ENCODE peak calls at places on chromosome 19, in nine cellular contexts. One of them, this sample, is unnamed.

GRCh38 chr19:43643326-43643725 is 3.7 kb upstream of the CADM4 start:
- DNase-seq in left ventricle myocardium inferior: no peak
- DNase-seq in NCI-H2081: peak
- DNase-seq in activated CD8-positive, alpha-beta T cell treated with anti-CD3 and anti-CD28 coated beads, Interleukin-2, amount 10 ng/mL, durations not matched to agents 7 days and 5 days: no peak
- DNase-seq in HAP-1: no peak
- DNase-seq in activated T-cell treated with anti-CD3 and anti-CD28 coated beads for 1 hour: no peak
- DNase-seq in brain microvascular endothelial cell: no peak
- DNase-seq in stimulated activated CD4-positive, alpha-beta T cell treated with anti-CD3 and anti-CD28 coated beads, TNF-alpha, amount 100 ng/mL, for 24 hours: no peak
- DNase-seq in Daoy: no peak
- DNase-seq in this sample: no peak

GRCh38 chr19:16076958-16077611 is 790 bp downstream of the TPM4 start:
- DNase-seq in left ventricle myocardium inferior: peak
- DNase-seq in NCI-H2081: peak
- DNase-seq in activated CD8-positive, alpha-beta T cell treated with anti-CD3 and anti-CD28 coated beads, Interleukin-2, amount 10 ng/mL, durations not matched to agents 7 days and 5 days: no peak
- DNase-seq in HAP-1: peak
- DNase-seq in activated T-cell treated with anti-CD3 and anti-CD28 coated beads for 1 hour: no peak
- DNase-seq in brain microvascular endothelial cell: no peak
- DNase-seq in stimulated activated CD4-positive, alpha-beta T cell treated with anti-CD3 and anti-CD28 coated beads, TNF-alpha, amount 100 ng/mL, for 24 hours: no peak
- DNase-seq in Daoy: no peak
- DNase-seq in this sample: no peak

GRCh38 chr19:48468806-48469055 is 438 bp upstream of the CYTH2 start:
- DNase-seq in left ventricle myocardium inferior: no peak
- DNase-seq in NCI-H2081: no peak
- DNase-seq in activated CD8-positive, alpha-beta T cell treated with anti-CD3 and anti-CD28 coated beads, Interleukin-2, amount 10 ng/mL, durations not matched to agents 7 days and 5 days: no peak
- DNase-seq in HAP-1: no peak
- DNase-seq in activated T-cell treated with anti-CD3 and anti-CD28 coated beads for 1 hour: no peak
- DNase-seq in brain microvascular endothelial cell: no peak
- DNase-seq in stimulated activated CD4-positive, alpha-beta T cell treated with anti-CD3 and anti-CD28 coated beads, TNF-alpha, amount 100 ng/mL, for 24 hours: no peak
- DNase-seq in Daoy: no peak
- DNase-seq in this sample: no peak

GRCh38 chr19:23310729-23311211 is 60.6 kb upstream of the ZNF724 start:
- DNase-seq in left ventricle myocardium inferior: no peak
- DNase-seq in NCI-H2081: no peak
- DNase-seq in activated CD8-positive, alpha-beta T cell treated with anti-CD3 and anti-CD28 coated beads, Interleukin-2, amount 10 ng/mL, durations not matched to agents 7 days and 5 days: no peak
- DNase-seq in HAP-1: no peak
- DNase-seq in activated T-cell treated with anti-CD3 and anti-CD28 coated beads for 1 hour: no peak
- DNase-seq in brain microvascular endothelial cell: no peak
- DNase-seq in stimulated activated CD4-positive, alpha-beta T cell treated with anti-CD3 and anti-CD28 coated beads, TNF-alpha, amount 100 ng/mL, for 24 hours: no peak
- DNase-seq in Daoy: no peak
- DNase-seq in this sample: no peak

GRCh38 chr19:45253396-45254027 is 2.4 kb downstream of the MARK4 start:
- DNase-seq in left ventricle myocardium inferior: no peak
- DNase-seq in NCI-H2081: no peak
- DNase-seq in activated CD8-positive, alpha-beta T cell treated with anti-CD3 and anti-CD28 coated beads, Interleukin-2, amount 10 ng/mL, durations not matched to agents 7 days and 5 days: no peak
- DNase-seq in HAP-1: no peak
- DNase-seq in activated T-cell treated with anti-CD3 and anti-CD28 coated beads for 1 hour: no peak
- DNase-seq in brain microvascular endothelial cell: peak
- DNase-seq in stimulated activated CD4-positive, alpha-beta T cell treated with anti-CD3 and anti-CD28 coated beads, TNF-alpha, amount 100 ng/mL, for 24 hours: no peak
- DNase-seq in Daoy: peak
- DNase-seq in this sample: peak

GRCh38 chr19:1936430-1936829 is 4.5 kb upstream of the CSNK1G2 start:
- DNase-seq in left ventricle myocardium inferior: no peak
- DNase-seq in NCI-H2081: no peak
- DNase-seq in activated CD8-positive, alpha-beta T cell treated with anti-CD3 and anti-CD28 coated beads, Interleukin-2, amount 10 ng/mL, durations not matched to agents 7 days and 5 days: no peak
- DNase-seq in HAP-1: no peak
- DNase-seq in activated T-cell treated with anti-CD3 and anti-CD28 coated beads for 1 hour: no peak
- DNase-seq in brain microvascular endothelial cell: no peak
- DNase-seq in stimulated activated CD4-positive, alpha-beta T cell treated with anti-CD3 and anti-CD28 coated beads, TNF-alpha, amount 100 ng/mL, for 24 hours: no peak
- DNase-seq in Daoy: no peak
- DNase-seq in this sample: no peak

GRCh38 chr19:13981988-13982501 is 24.1 kb downstream of the RFX1 start:
- DNase-seq in left ventricle myocardium inferior: no peak
- DNase-seq in NCI-H2081: peak
- DNase-seq in activated CD8-positive, alpha-beta T cell treated with anti-CD3 and anti-CD28 coated beads, Interleukin-2, amount 10 ng/mL, durations not matched to agents 7 days and 5 days: no peak
- DNase-seq in HAP-1: no peak
- DNase-seq in activated T-cell treated with anti-CD3 and anti-CD28 coated beads for 1 hour: no peak
- DNase-seq in brain microvascular endothelial cell: no peak
- DNase-seq in stimulated activated CD4-positive, alpha-beta T cell treated with anti-CD3 and anti-CD28 coated beads, TNF-alpha, amount 100 ng/mL, for 24 hours: no peak
- DNase-seq in Daoy: no peak
- DNase-seq in this sample: no peak

GRCh38 chr19:38392707-38393308 is 4.3 kb downstream of the SPRED3 start:
- DNase-seq in left ventricle myocardium inferior: no peak
- DNase-seq in NCI-H2081: no peak
- DNase-seq in activated CD8-positive, alpha-beta T cell treated with anti-CD3 and anti-CD28 coated beads, Interleukin-2, amount 10 ng/mL, durations not matched to agents 7 days and 5 days: no peak
- DNase-seq in HAP-1: no peak
- DNase-seq in activated T-cell treated with anti-CD3 and anti-CD28 coated beads for 1 hour: no peak
- DNase-seq in brain microvascular endothelial cell: peak
- DNase-seq in stimulated activated CD4-positive, alpha-beta T cell treated with anti-CD3 and anti-CD28 coated beads, TNF-alpha, amount 100 ng/mL, for 24 hours: no peak
- DNase-seq in Daoy: peak
- DNase-seq in this sample: no peak

GRCh38 chr19:3673506-3674439 is 26.5 kb downstream of the PIP5K1C start:
- DNase-seq in left ventricle myocardium inferior: no peak
- DNase-seq in NCI-H2081: no peak
- DNase-seq in activated CD8-positive, alpha-beta T cell treated with anti-CD3 and anti-CD28 coated beads, Interleukin-2, amount 10 ng/mL, durations not matched to agents 7 days and 5 days: no peak
- DNase-seq in HAP-1: no peak
- DNase-seq in activated T-cell treated with anti-CD3 and anti-CD28 coated beads for 1 hour: no peak
- DNase-seq in brain microvascular endothelial cell: no peak
- DNase-seq in stimulated activated CD4-positive, alpha-beta T cell treated with anti-CD3 and anti-CD28 coated beads, TNF-alpha, amount 100 ng/mL, for 24 hours: no peak
- DNase-seq in Daoy: no peak
- DNase-seq in this sample: no peak

This sample was measured in activated CD4-positive, alpha-beta memory T cell treated with anti-CD3 and anti-CD28 coated beads, Interleukin-2, amount 10 ng/mL, durations not matched to agents 7 days and 5 days.